ENCODE peak calls at places on chromosomes 2 and 18, in six cellular contexts. M, S, Y, Z, F and W are unnamed samples.

GRCh38 chr2:30191107-30191506 is 40.2 kb upstream of the LBH start:
- DNase-seq in F (no peak), M (no peak), Y (no peak), S (no peak), Z (peak), W (no peak)

GRCh38 chr2:157184161-157184910 is 73.2 kb upstream of the GALNT5 start:
- DNase-seq in Y (no peak), S (no peak), F (no peak), M (no peak), Z (no peak), W (no peak)

GRCh38 chr18:75210274-75211001 is at the start of gene TSHZ1:
- DNase-seq in M (peak), S (peak), F (peak), Z (peak), Y (peak), W (peak)

GRCh38 chr2:85264471-85264870 is 63.3 kb downstream of the TGOLN2 start:
- DNase-seq in Z (no peak), M (no peak), Y (no peak), F (no peak), S (no peak), W (no peak)

GRCh38 chr2:218244665-218245064 is 16.1 kb upstream of the GPBAR1 start:
- DNase-seq in Y (no peak), M (no peak), Z (no peak), F (no peak), S (no peak), W (no peak)

GRCh38 chr2:226478121-226478809 is 321.4 kb downstream of the IRS1 start:
- DNase-seq in Z (peak), Y (peak), F (no peak), S (peak), M (peak), W (no peak)

GRCh38 chr2:43018179-43019024 is 208.0 kb downstream of the ZFP36L2 start:
- DNase-seq in M (peak), Z (peak), Y (peak), S (peak), F (peak), W (peak)

GRCh38 chr18:39842042-39842791 is 2112.8 kb upstream of the PIK3C3 start:
- DNase-seq in M (no peak), S (no peak), Z (no peak), Y (no peak), F (no peak), W (no peak)

GRCh38 chr2:99545066-99545465 is 55.2 kb upstream of the REV1 start:
- DNase-seq in F (no peak), Y (no peak), Z (no peak), S (no peak), M (no peak), W (no peak)

GRCh38 chr2:1685957-1686783 is 58.1 kb downstream of the PXDN start:
- DNase-seq in Y (peak), M (no peak), S (no peak), Z (no peak), F (no peak), W (peak)

GRCh38 chr2:97995026-97995733 is 568 bp downstream of the TMEM131 start:
- DNase-seq in F (peak), Y (peak), S (no peak), M (peak), Z (peak), W (no peak)

DNA sequence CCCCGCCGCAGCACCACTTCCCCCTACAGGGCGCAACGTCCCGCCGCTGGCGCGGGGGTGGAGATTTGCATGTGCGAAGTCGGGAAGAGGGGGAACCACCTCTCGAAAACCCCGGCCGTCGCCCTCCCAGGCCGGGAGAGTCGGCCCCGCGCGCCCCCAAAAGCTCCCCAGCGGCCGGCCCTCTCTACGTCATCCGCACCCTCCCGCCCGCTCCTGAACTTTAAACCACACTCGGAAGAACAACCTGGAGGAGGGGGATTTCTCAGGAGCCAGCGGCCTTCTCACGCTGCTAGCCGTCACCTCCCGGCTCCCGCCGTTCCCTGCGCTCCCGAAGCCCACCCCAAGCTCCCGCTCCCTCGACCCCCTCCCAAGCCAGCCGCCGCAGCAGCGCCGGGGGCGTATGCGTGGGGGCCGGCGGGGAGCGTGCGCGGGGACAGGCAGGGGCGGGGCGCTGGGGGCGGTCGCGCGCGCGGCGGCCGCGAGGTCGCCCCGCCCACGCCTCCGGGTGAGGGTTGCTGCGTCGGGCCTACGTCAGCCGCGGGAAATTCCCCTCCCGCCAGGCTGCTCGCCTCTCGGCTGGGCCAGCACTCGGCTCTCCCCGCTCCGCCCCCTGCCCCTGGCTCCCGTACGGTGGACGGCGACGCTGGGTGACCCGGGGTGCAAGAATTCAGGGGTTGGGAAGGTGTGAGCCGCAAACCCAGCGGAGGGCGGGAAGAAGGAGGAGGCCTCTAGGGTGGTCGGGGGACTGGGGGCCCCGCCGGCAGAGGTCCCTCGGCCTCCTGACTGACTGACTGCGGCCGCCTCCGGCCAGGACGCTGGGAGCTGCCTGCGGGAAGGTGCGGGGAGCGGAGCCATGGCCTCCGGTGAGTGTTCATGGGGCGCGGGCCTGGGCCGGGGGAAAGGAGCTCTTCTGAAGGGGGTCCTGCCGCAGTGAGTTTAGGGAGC is at the start of gene REL:
- DNase-seq in S (peak), Z (peak), Y (peak), F (peak), M (peak), W (peak)
- TF ChIP-seq POLR2A in S (peak), Z (peak), Y (peak), F (peak), M (peak), W (peak)

GRCh38 chr18:3663870-3664512 is 214.0 kb downstream of the TGIF1 start:
- DNase-seq in Z (no peak), F (no peak), M (no peak), Y (no peak), S (no peak), W (no peak)

GRCh38 chr18:3665780-3666525 is 216.0 kb downstream of the TGIF1 start:
- DNase-seq in M (peak), F (peak), S (peak), Y (peak), Z (peak), W (peak)

GRCh38 chr18:3665187-3665586 is 215.2 kb downstream of the TGIF1 start:
- DNase-seq in M (no peak), Y (no peak), Z (no peak), F (no peak), S (no peak), W (no peak)

GRCh38 chr18:3666526-3667254 is 216.7 kb downstream of the TGIF1 start:
- DNase-seq in S (no peak), Y (no peak), F (no peak), Z (no peak), M (no peak), W (no peak)

DNA sequence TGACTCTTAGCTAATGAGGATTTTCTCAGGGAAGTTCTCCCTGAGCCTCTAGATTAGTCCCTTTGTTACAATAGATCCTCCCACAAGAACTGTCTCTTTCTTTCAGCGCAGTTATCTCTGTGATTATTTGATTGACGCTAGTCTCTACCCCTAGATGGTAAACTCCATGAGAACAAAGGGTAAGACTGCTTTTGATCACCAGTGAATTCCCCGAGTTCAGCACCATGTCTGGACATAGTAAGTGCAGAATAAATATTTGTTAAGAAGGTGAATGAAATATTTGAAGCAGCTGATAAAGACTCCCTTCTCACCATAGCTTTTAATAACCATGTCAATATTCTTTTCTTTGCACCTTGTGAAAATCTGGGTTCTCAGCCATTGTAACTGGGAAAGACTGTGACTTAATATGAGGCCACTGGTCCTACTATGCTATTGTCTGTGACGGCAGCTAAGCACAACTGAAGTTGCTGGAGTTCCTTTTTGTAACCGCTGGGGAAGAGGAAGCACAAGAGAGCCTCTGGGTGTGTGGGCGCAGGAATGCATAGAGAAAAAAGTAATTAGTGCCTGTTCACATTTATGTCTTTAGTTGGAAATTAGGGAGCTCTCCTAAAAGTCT is 214.7 kb downstream of the TGIF1 start:
- DNase-seq in Y (peak), Z (no peak), F (no peak), S (no peak), M (no peak), W (peak)
- TF ChIP-seq POLR2A in Y (no peak), Z (no peak), F (no peak), S (no peak), M (no peak), W (no peak)

GRCh38 chr2:233854241-233854981 is at the start of gene HJURP:
- DNase-seq in M (peak), S (peak), F (peak), Y (peak), Z (peak), W (no peak)
- TF ChIP-seq POLR2A in M (peak), S (no peak), F (peak), Y (no peak), Z (peak), W (no peak)

GRCh38 chr2:101622210-101622609 is 75.3 kb upstream of the MAP4K4 start:
- DNase-seq in F (no peak), Z (no peak), Y (no peak), S (no peak), M (no peak), W (no peak)

GRCh38 chr2:101624706-101625332 is 72.7 kb upstream of the MAP4K4 start:
- DNase-seq in S (no peak), M (no peak), F (no peak), Z (no peak), Y (no peak), W (no peak)

GRCh38 chr2:101625387-101625786 is 72.1 kb upstream of the MAP4K4 start:
- DNase-seq in Z (no peak), Y (no peak), S (no peak), F (peak), M (no peak), W (no peak)

GRCh38 chr2:101619191-101619591 is 78.3 kb upstream of the MAP4K4 start:
- DNase-seq in S (peak), F (no peak), M (peak), Z (peak), Y (peak), W (no peak)

GRCh38 chr2:101622633-101623521 is 74.6 kb upstream of the MAP4K4 start:
- DNase-seq in Z (no peak), F (no peak), S (no peak), Y (no peak), M (no peak), W (no peak)
- TF ChIP-seq POLR2A in Z (no peak), F (no peak), S (no peak), Y (no peak), M (no peak), W (no peak)

GRCh38 chr2:171320208-171320621 is 113.6 kb downstream of the METTL8 start:
- DNase-seq in Z (no peak), M (no peak), S (no peak), F (no peak), Y (no peak), W (no peak)
- TF ChIP-seq POLR2A in Z (no peak), M (no peak), S (no peak), F (no peak), Y (no peak), W (no peak)

GRCh38 chr2:74536166-74536950 is 6.6 kb downstream of the HTRA2 start:
- DNase-seq in Y (no peak), S (no peak), F (no peak), Z (no peak), M (no peak), W (no peak)
- TF ChIP-seq POLR2A in Y (no peak), S (no peak), F (no peak), Z (no peak), M (no peak), W (no peak)

GRCh38 chr18:21741511-21742322 is 1.1 kb downstream of the MIB1 start:
- DNase-seq in M (peak), F (peak), S (peak), Y (peak), Z (peak), W (no peak)

GRCh38 chr18:21740474-21740723 is 193 bp upstream of the MIB1 start:
- DNase-seq in Y (peak), S (no peak), M (peak), Z (no peak), F (peak), W (no peak)

GRCh38 chr18:21739604-21740473 is 753 bp upstream of the MIB1 start:
- DNase-seq in F (no peak), M (peak), Z (no peak), S (no peak), Y (peak), W (no peak)

GRCh38 chr18:21742323-21742687 is 1.7 kb downstream of the MIB1 start:
- DNase-seq in S (no peak), Z (no peak), Y (no peak), M (no peak), F (no peak), W (no peak)

GRCh38 chr18:21740724-21741510 is at the start of gene MIB1:
- DNase-seq in M (peak), F (peak), S (peak), Z (peak), Y (peak), W (no peak)
- TF ChIP-seq POLR2A in M (peak), F (peak), S (peak), Z (peak), Y (no peak), W (no peak)